ENCODE peak calls at places on chromosomes 2 and 18, in eight cellular contexts. One of them, this sample, is unnamed.

GRCh38 chr2:209805351-209805750 is 33.7 kb downstream of the UNC80 start:
- DNase-seq in K562: no peak
- DNase-seq in HepG2: no peak
- DNase-seq in hepatocyte: no peak
- DNase-seq in neural progenitor cell: no peak
- DNase-seq in PC-9: no peak
- DNase-seq in A673: no peak
- DNase-seq in mammary epithelial cell: no peak
- DNase-seq in this sample: no peak

GRCh38 chr2:26707747-26708146 is 15.2 kb downstream of the KCNK3 start:
- DNase-seq in HepG2: no peak
- DNase-seq in mammary epithelial cell: no peak
- DNase-seq in A673: no peak
- DNase-seq in hepatocyte: no peak
- DNase-seq in K562: no peak
- DNase-seq in neural progenitor cell: no peak
- DNase-seq in PC-9: no peak
- DNase-seq in this sample: no peak

GRCh38 chr2:44730583-44730982 is 210.9 kb upstream of the SIX3 start:
- DNase-seq in neural progenitor cell: no peak
- DNase-seq in K562: no peak
- DNase-seq in HepG2: peak
- DNase-seq in hepatocyte: peak
- DNase-seq in PC-9: no peak
- DNase-seq in A673: no peak
- DNase-seq in mammary epithelial cell: no peak
- DNase-seq in this sample: no peak

GRCh38 chr2:95060446-95061118 is 35.1 kb downstream of the MAL start:
- DNase-seq in mammary epithelial cell: no peak
- DNase-seq in K562: no peak
- DNase-seq in hepatocyte: no peak
- DNase-seq in HepG2: peak
- DNase-seq in A673: no peak
- DNase-seq in neural progenitor cell: no peak
- DNase-seq in PC-9: no peak
- DNase-seq in this sample: no peak

GRCh38 chr18:9712606-9713005 is 4.5 kb downstream of the RAB31 start:
- DNase-seq in A673: no peak
- DNase-seq in mammary epithelial cell: no peak
- DNase-seq in neural progenitor cell: no peak
- DNase-seq in K562: no peak
- DNase-seq in HepG2: no peak
- DNase-seq in hepatocyte: no peak
- DNase-seq in PC-9: no peak
- DNase-seq in this sample: no peak

GRCh38 chr2:145194671-145195070 is 674.8 kb upstream of the ZEB2 start:
- DNase-seq in hepatocyte: no peak
- DNase-seq in K562: no peak
- DNase-seq in mammary epithelial cell: no peak
- DNase-seq in PC-9: no peak
- DNase-seq in neural progenitor cell: no peak
- DNase-seq in A673: peak
- DNase-seq in HepG2: no peak
- DNase-seq in this sample: no peak

GRCh38 chr2:225083276-225083675 is 41.0 kb upstream of the DOCK10 start:
- DNase-seq in A673: no peak
- DNase-seq in PC-9: no peak
- DNase-seq in hepatocyte: no peak
- DNase-seq in HepG2: no peak
- DNase-seq in K562: no peak
- DNase-seq in mammary epithelial cell: no peak
- DNase-seq in neural progenitor cell: no peak
- DNase-seq in this sample: no peak

GRCh38 chr18:30500240-30500945 is 542.1 kb downstream of the DSC3 start:
- DNase-seq in A673: no peak
- DNase-seq in mammary epithelial cell: no peak
- DNase-seq in hepatocyte: no peak
- DNase-seq in HepG2: no peak
- DNase-seq in PC-9: no peak
- DNase-seq in K562: no peak
- DNase-seq in neural progenitor cell: no peak
- DNase-seq in this sample: no peak

GRCh38 chr18:12976305-12976704 is 14.9 kb upstream of the CEP192 start:
- DNase-seq in HepG2: no peak
- DNase-seq in neural progenitor cell: no peak
- DNase-seq in K562: no peak
- DNase-seq in mammary epithelial cell: no peak
- DNase-seq in hepatocyte: no peak
- DNase-seq in PC-9: no peak
- DNase-seq in A673: no peak
- DNase-seq in this sample: no peak

GRCh38 chr2:196435189-196435588 is 204.3 kb upstream of the CCDC150 start:
- DNase-seq in PC-9: no peak
- DNase-seq in K562: no peak
- DNase-seq in hepatocyte: no peak
- DNase-seq in A673: no peak
- DNase-seq in neural progenitor cell: no peak
- DNase-seq in HepG2: no peak
- DNase-seq in mammary epithelial cell: no peak
- DNase-seq in this sample: no peak

GRCh38 chr2:140454717-140455116 is 1674.5 kb upstream of the NXPH2 start:
- DNase-seq in A673: peak
- DNase-seq in hepatocyte: no peak
- DNase-seq in PC-9: no peak
- DNase-seq in neural progenitor cell: no peak
- DNase-seq in mammary epithelial cell: peak
- DNase-seq in K562: no peak
- DNase-seq in HepG2: no peak
- DNase-seq in this sample: peak

GRCh38 chr2:179553382-179553781 is 288.8 kb upstream of the SESTD1 start:
- DNase-seq in A673: no peak
- DNase-seq in neural progenitor cell: no peak
- DNase-seq in K562: no peak
- DNase-seq in mammary epithelial cell: no peak
- DNase-seq in PC-9: no peak
- DNase-seq in hepatocyte: no peak
- DNase-seq in HepG2: no peak
- DNase-seq in this sample: no peak

GRCh38 chr2:17086990-17087389 is 421.4 kb upstream of the CYRIA start:
- DNase-seq in mammary epithelial cell: no peak
- DNase-seq in neural progenitor cell: no peak
- DNase-seq in PC-9: no peak
- DNase-seq in HepG2: no peak
- DNase-seq in A673: no peak
- DNase-seq in K562: no peak
- DNase-seq in hepatocyte: no peak
- DNase-seq in this sample: no peak

GRCh38 chr2:74843371-74844298 is 9.7 kb downstream of the HK2 start:
- DNase-seq in PC-9: peak
- DNase-seq in K562: no peak
- DNase-seq in neural progenitor cell: no peak
- DNase-seq in A673: no peak
- DNase-seq in HepG2: peak
- DNase-seq in hepatocyte: peak
- DNase-seq in mammary epithelial cell: peak
- DNase-seq in this sample: no peak

GRCh38 chr2:28137221-28137620 is 246.7 kb downstream of the BABAM2 start:
- DNase-seq in K562: no peak
- DNase-seq in mammary epithelial cell: peak
- DNase-seq in neural progenitor cell: no peak
- DNase-seq in HepG2: no peak
- DNase-seq in PC-9: peak
- DNase-seq in A673: peak
- DNase-seq in hepatocyte: peak
- DNase-seq in this sample: no peak

GRCh38 chr2:198957183-198957582 is 500.6 kb downstream of the SATB2 start:
- DNase-seq in mammary epithelial cell: no peak
- DNase-seq in K562: no peak
- DNase-seq in PC-9: no peak
- DNase-seq in A673: no peak
- DNase-seq in neural progenitor cell: no peak
- DNase-seq in hepatocyte: no peak
- DNase-seq in HepG2: no peak
- DNase-seq in this sample: no peak

GRCh38 chr2:47219970-47220369 is 64.9 kb upstream of the STPG4 start:
- DNase-seq in mammary epithelial cell: no peak
- DNase-seq in neural progenitor cell: no peak
- DNase-seq in HepG2: no peak
- DNase-seq in hepatocyte: peak
- DNase-seq in A673: no peak
- DNase-seq in PC-9: no peak
- DNase-seq in K562: no peak
- DNase-seq in this sample: no peak

GRCh38 chr2:140597205-140597604 is 1533.6 kb downstream of the LRP1B start:
- DNase-seq in hepatocyte: no peak
- DNase-seq in neural progenitor cell: no peak
- DNase-seq in A673: no peak
- DNase-seq in K562: no peak
- DNase-seq in PC-9: no peak
- DNase-seq in HepG2: no peak
- DNase-seq in mammary epithelial cell: no peak
- DNase-seq in this sample: no peak

GRCh38 chr2:180442860-180443644 is 436.0 kb upstream of the CWC22 start:
- DNase-seq in HepG2: no peak
- DNase-seq in PC-9: no peak
- DNase-seq in mammary epithelial cell: peak
- DNase-seq in K562: no peak
- DNase-seq in A673: no peak
- DNase-seq in neural progenitor cell: no peak
- DNase-seq in hepatocyte: no peak
- DNase-seq in this sample: no peak

GRCh38 chr2:36952748-36953197 is 13.6 kb downstream of the STRN start:
- DNase-seq in K562: no peak
- DNase-seq in neural progenitor cell: no peak
- DNase-seq in PC-9: peak
- DNase-seq in hepatocyte: no peak
- DNase-seq in A673: no peak
- DNase-seq in HepG2: no peak
- DNase-seq in mammary epithelial cell: peak
- DNase-seq in this sample: no peak

GRCh38 chr2:212005077-212005671 is 533.4 kb downstream of the ERBB4 start:
- DNase-seq in K562: peak
- DNase-seq in hepatocyte: peak
- DNase-seq in A673: peak
- DNase-seq in neural progenitor cell: peak
- DNase-seq in mammary epithelial cell: peak
- DNase-seq in PC-9: no peak
- DNase-seq in HepG2: peak
- DNase-seq in this sample: peak

GRCh38 chr2:64876137-64876647 is 113.0 kb upstream of the SLC1A4 start:
- DNase-seq in neural progenitor cell: peak
- DNase-seq in K562: peak
- DNase-seq in mammary epithelial cell: peak
- DNase-seq in HepG2: no peak
- DNase-seq in A673: peak
- DNase-seq in PC-9: peak
- DNase-seq in hepatocyte: peak
- DNase-seq in this sample: peak

GRCh38 chr2:189580267-189580661 is 322 bp downstream of the SLC40A1 start:
- DNase-seq in A673: no peak
- DNase-seq in PC-9: peak
- DNase-seq in hepatocyte: peak
- DNase-seq in mammary epithelial cell: no peak
- DNase-seq in K562: peak
- DNase-seq in neural progenitor cell: peak
- DNase-seq in HepG2: peak
- DNase-seq in this sample: no peak
- TF ChIP-seq EZH2 in A673: no peak
- TF ChIP-seq EZH2 in PC-9: no peak
- TF ChIP-seq EZH2 in hepatocyte: no peak
- TF ChIP-seq EZH2 in mammary epithelial cell: no peak
- TF ChIP-seq EZH2 in K562: no peak
- TF ChIP-seq EZH2 in neural progenitor cell: peak
- TF ChIP-seq EZH2 in HepG2: no peak
- TF ChIP-seq EZH2 in this sample: no peak

GRCh38 chr2:20650412-20650879 is 452 bp downstream of the HS1BP3 start:
- DNase-seq in HepG2: no peak
- DNase-seq in PC-9: no peak
- DNase-seq in neural progenitor cell: peak
- DNase-seq in mammary epithelial cell: peak
- DNase-seq in K562: peak
- DNase-seq in A673: peak
- DNase-seq in hepatocyte: peak
- DNase-seq in this sample: no peak
- TF ChIP-seq EZH2 in HepG2: no peak
- TF ChIP-seq EZH2 in PC-9: no peak
- TF ChIP-seq EZH2 in neural progenitor cell: peak
- TF ChIP-seq EZH2 in mammary epithelial cell: no peak
- TF ChIP-seq EZH2 in K562: no peak
- TF ChIP-seq EZH2 in A673: no peak
- TF ChIP-seq EZH2 in hepatocyte: no peak
- TF ChIP-seq EZH2 in this sample: no peak

GRCh38 chr18:49561377-49562193 is at the start of gene LIPG:
- DNase-seq in HepG2: peak
- DNase-seq in mammary epithelial cell: peak
- DNase-seq in A673: peak
- DNase-seq in K562: peak
- DNase-seq in PC-9: peak
- DNase-seq in neural progenitor cell: peak
- DNase-seq in hepatocyte: peak
- DNase-seq in this sample: peak
- TF ChIP-seq EZH2 in HepG2: no peak
- TF ChIP-seq EZH2 in mammary epithelial cell: peak
- TF ChIP-seq EZH2 in A673: no peak
- TF ChIP-seq EZH2 in K562: no peak
- TF ChIP-seq EZH2 in PC-9: no peak
- TF ChIP-seq EZH2 in neural progenitor cell: peak
- TF ChIP-seq EZH2 in hepatocyte: no peak
- TF ChIP-seq EZH2 in this sample: no peak

GRCh38 chr2:232485757-232486557 is 1.7 kb downstream of the ECEL1 start:
- DNase-seq in K562: no peak
- DNase-seq in mammary epithelial cell: no peak
- DNase-seq in PC-9: no peak
- DNase-seq in A673: no peak
- DNase-seq in HepG2: no peak
- DNase-seq in hepatocyte: no peak
- DNase-seq in neural progenitor cell: peak
- DNase-seq in this sample: no peak
- TF ChIP-seq EZH2 in K562: no peak
- TF ChIP-seq EZH2 in mammary epithelial cell: no peak
- TF ChIP-seq EZH2 in PC-9: no peak
- TF ChIP-seq EZH2 in A673: peak
- TF ChIP-seq EZH2 in HepG2: no peak
- TF ChIP-seq EZH2 in hepatocyte: peak
- TF ChIP-seq EZH2 in neural progenitor cell: peak
- TF ChIP-seq EZH2 in this sample: no peak

GRCh38 chr2:232927041-232927792 is 57.2 kb downstream of the SNORC start:
- DNase-seq in hepatocyte: no peak
- DNase-seq in mammary epithelial cell: peak
- DNase-seq in PC-9: no peak
- DNase-seq in K562: no peak
- DNase-seq in HepG2: no peak
- DNase-seq in neural progenitor cell: peak
- DNase-seq in A673: no peak
- DNase-seq in this sample: no peak
- TF ChIP-seq EZH2 in hepatocyte: peak
- TF ChIP-seq EZH2 in mammary epithelial cell: no peak
- TF ChIP-seq EZH2 in PC-9: no peak
- TF ChIP-seq EZH2 in K562: no peak
- TF ChIP-seq EZH2 in HepG2: no peak
- TF ChIP-seq EZH2 in neural progenitor cell: peak
- TF ChIP-seq EZH2 in A673: no peak
- TF ChIP-seq EZH2 in this sample: no peak

GRCh38 chr18:75128911-75129716 is 79.8 kb downstream of the PTGR3 start:
- DNase-seq in mammary epithelial cell: no peak
- DNase-seq in neural progenitor cell: no peak
- DNase-seq in hepatocyte: no peak
- DNase-seq in PC-9: no peak
- DNase-seq in K562: no peak
- DNase-seq in HepG2: no peak
- DNase-seq in A673: no peak
- DNase-seq in this sample: no peak
- TF ChIP-seq EZH2 in mammary epithelial cell: no peak
- TF ChIP-seq EZH2 in neural progenitor cell: no peak
- TF ChIP-seq EZH2 in hepatocyte: no peak
- TF ChIP-seq EZH2 in PC-9: no peak
- TF ChIP-seq EZH2 in K562: no peak
- TF ChIP-seq EZH2 in HepG2: no peak
- TF ChIP-seq EZH2 in A673: no peak
- TF ChIP-seq EZH2 in this sample: no peak

This sample was measured in HCT116.